ENCODE peak calls at places on chromosomes 7 and 10, in six cellular contexts. D, N, X, W, K and R are unnamed samples.

GRCh38 chr7:111903797-111904196 is 302.4 kb downstream of the DOCK4 start:
- DNase-seq in D (no peak), N (no peak), X (no peak), W (no peak), K (no peak), R (no peak)

GRCh38 chr7:36303202-36304098 is 86.2 kb upstream of the ANLN start:
- DNase-seq in D (peak), N (peak), X (peak), W (peak), K (peak), R (no peak)

GRCh38 chr10:103759100-103759781 is 96.1 kb downstream of the SH3PXD2A start:
- DNase-seq in D (peak), N (peak), X (peak), W (peak), K (no peak), R (peak)

GRCh38 chr10:124707546-124707945 is 36.6 kb downstream of the FAM53B start:
- DNase-seq in D (no peak), N (no peak), X (no peak), W (no peak), K (no peak), R (no peak)

GRCh38 chr10:52955337-52955736 is 182.8 kb upstream of the MBL2 start:
- DNase-seq in D (no peak), N (no peak), X (no peak), W (no peak), K (no peak), R (no peak)

GRCh38 chr10:26112532-26112931 is 104.0 kb upstream of the GAD2 start:
- DNase-seq in D (no peak), N (no peak), X (no peak), W (no peak), K (no peak), R (no peak)

GRCh38 chr10:29345144-29345892 is 56.4 kb downstream of the LYZL1 start:
- DNase-seq in D (no peak), N (no peak), X (no peak), W (no peak), K (peak), R (no peak)

GRCh38 chr10:73340121-73340520 is 18.5 kb downstream of the CFAP70 start:
- DNase-seq in D (no peak), N (no peak), X (no peak), W (no peak), K (no peak), R (no peak)

GRCh38 chr7:41942468-41943097 is 239.7 kb upstream of the INHBA start:
- DNase-seq in D (peak), N (no peak), X (no peak), W (no peak), K (peak), R (no peak)

GRCh38 chr7:128352138-128352537 is 8.4 kb upstream of the RBM28 start:
- DNase-seq in D (peak), N (peak), X (peak), W (peak), K (peak), R (no peak)

GRCh38 chr7:74061840-74062539 is 21.6 kb upstream of the LIMK1 start:
- DNase-seq in D (peak), N (peak), X (peak), W (peak), K (no peak), R (no peak)

GRCh38 chr7:155533827-155534690 is 12.3 kb downstream of the CNPY1 start:
- DNase-seq in D (peak), N (peak), X (peak), W (no peak), K (peak), R (no peak)

GRCh38 chr7:133009853-133010252 is 72.0 kb downstream of the CHCHD3 start:
- DNase-seq in D (peak), N (no peak), X (no peak), W (no peak), K (no peak), R (no peak)

GRCh38 chr7:82131224-82131623 is 312.4 kb downstream of the CACNA2D1 start:
- DNase-seq in D (no peak), N (no peak), X (no peak), W (no peak), K (no peak), R (no peak)

GRCh38 chr7:152520861-152521302 is 85.1 kb upstream of the KMT2C start:
- DNase-seq in D (peak), N (no peak), X (no peak), W (no peak), K (no peak), R (no peak)

GRCh38 chr10:122045212-122045611 is 56.2 kb downstream of the TACC2 start:
- DNase-seq in D (no peak), N (no peak), X (no peak), W (no peak), K (no peak), R (no peak)
- H3K27ac ChIP-seq in D (peak), N (no peak), X (peak), W (peak), K (no peak), R (no peak)

GRCh38 chr7:4747746-4748145 is 27.7 kb upstream of the AP5Z1 start:
- DNase-seq in D (no peak), N (no peak), X (no peak), W (no peak), K (no peak), R (no peak)

GRCh38 chr7:4748267-4748666 is 27.2 kb upstream of the AP5Z1 start:
- DNase-seq in D (no peak), N (no peak), X (no peak), W (peak), K (no peak), R (no peak)

GRCh38 chr7:4749798-4750197 is 25.6 kb upstream of the AP5Z1 start:
- DNase-seq in D (no peak), N (no peak), X (no peak), W (no peak), K (no peak), R (no peak)

GRCh38 chr7:4751398-4751947 is 23.9 kb upstream of the AP5Z1 start:
- DNase-seq in D (peak), N (no peak), X (no peak), W (no peak), K (no peak), R (no peak)

GRCh38 chr7:4749363-4749762 is 26.1 kb upstream of the AP5Z1 start:
- DNase-seq in D (no peak), N (no peak), X (no peak), W (no peak), K (no peak), R (no peak)
- H3K27ac ChIP-seq in D (peak), N (no peak), X (peak), W (peak), K (no peak), R (peak)

GRCh38 chr7:149884541-149884940 is 10.8 kb downstream of the ATP6V0E2 start:
- DNase-seq in D (peak), N (no peak), X (no peak), W (no peak), K (no peak), R (no peak)

GRCh38 chr7:149883049-149883439 is 9.3 kb downstream of the ATP6V0E2 start:
- DNase-seq in D (no peak), N (no peak), X (no peak), W (no peak), K (no peak), R (no peak)

GRCh38 chr7:149882264-149883048 is 8.7 kb downstream of the ATP6V0E2 start:
- DNase-seq in D (peak), N (no peak), X (peak), W (no peak), K (no peak), R (no peak)

GRCh38 chr7:149884016-149884415 is 10.2 kb downstream of the ATP6V0E2 start:
- DNase-seq in D (no peak), N (no peak), X (no peak), W (no peak), K (no peak), R (no peak)

DNA sequence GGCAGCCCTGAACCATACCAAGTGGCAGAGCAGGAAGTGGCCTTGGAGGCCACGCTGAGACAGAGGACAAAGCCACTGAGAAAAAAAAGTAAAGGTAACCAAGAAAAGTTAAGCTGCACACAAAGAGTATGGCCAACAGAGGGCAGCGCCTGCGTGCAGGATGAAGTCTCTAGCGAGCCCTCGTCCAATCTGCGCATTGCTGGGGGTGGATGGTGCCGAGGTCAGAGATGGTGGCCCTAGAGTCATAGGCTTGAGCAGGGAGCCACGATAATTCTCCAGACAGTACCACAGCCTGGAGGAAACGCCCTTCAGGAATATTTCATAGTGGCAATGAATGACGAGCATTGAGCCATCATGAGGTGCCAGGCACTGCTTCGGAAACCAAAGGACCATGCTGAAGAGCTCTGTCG is 9.7 kb downstream of the ATP6V0E2 start:
- DNase-seq in D (peak), N (peak), X (peak), W (peak), K (peak), R (no peak)
- H3K27ac ChIP-seq in D (no peak), N (no peak), X (no peak), W (peak), K (no peak), R (no peak)

GRCh38 chr10:50381637-50382036 is 130.3 kb upstream of the ASAH2 start:
- DNase-seq in D (peak), N (no peak), X (no peak), W (no peak), K (no peak), R (no peak)
- H3K27ac ChIP-seq in D (no peak), N (no peak), X (peak), W (peak), K (no peak), R (no peak)

GRCh38 chr10:86060386-86061280 is 306.0 kb downstream of the GRID1 start:
- DNase-seq in D (no peak), N (no peak), X (no peak), W (no peak), K (no peak), R (no peak)

GRCh38 chr10:86056632-86057031 is 310.0 kb downstream of the GRID1 start:
- DNase-seq in D (no peak), N (no peak), X (no peak), W (no peak), K (no peak), R (no peak)

GRCh38 chr10:86057708-86058107 is 308.9 kb downstream of the GRID1 start:
- DNase-seq in D (no peak), N (no peak), X (no peak), W (no peak), K (no peak), R (no peak)

GRCh38 chr10:86061301-86061873 is 305.2 kb downstream of the GRID1 start:
- DNase-seq in D (no peak), N (no peak), X (no peak), W (no peak), K (no peak), R (no peak)

GRCh38 chr10:86058964-86059363 is 307.6 kb downstream of the GRID1 start:
- DNase-seq in D (no peak), N (no peak), X (no peak), W (no peak), K (no peak), R (no peak)
- H3K27ac ChIP-seq in D (no peak), N (no peak), X (no peak), W (no peak), K (no peak), R (no peak)

GRCh38 chr7:43953071-43953470 is 26.8 kb downstream of the UBE2D4 start:
- DNase-seq in D (no peak), N (no peak), X (peak), W (no peak), K (no peak), R (no peak)
- H3K27ac ChIP-seq in D (no peak), N (no peak), X (no peak), W (no peak), K (no peak), R (no peak)